ENCODE peak calls at places on chromosomes 7 and 10, in five cellular contexts. One of them, this sample, is unnamed.

GRCh38 chr7:45923290-45923689 is 2.2 kb upstream of the IGFBP3 start:
- DNase-seq in activated CD4-positive, CD25-positive, alpha-beta regulatory T cell treated with anti-CD3 and anti-CD28 coated beads, Interleukin-2, amount 50 U/mL, for 72 hours: peak; percentile 48
- DNase-seq in non-pigmented ciliary epithelial cell: no peak
- DNase-seq in midbrain: peak; percentile 74
- DNase-seq in GM18507: peak; percentile 18
- DNase-seq in this sample: no peak

GRCh38 chr10:112821042-112821441 is 129.0 kb upstream of the TCF7L2 start:
- DNase-seq in activated CD4-positive, CD25-positive, alpha-beta regulatory T cell treated with anti-CD3 and anti-CD28 coated beads, Interleukin-2, amount 50 U/mL, for 72 hours: no peak
- DNase-seq in non-pigmented ciliary epithelial cell: no peak
- DNase-seq in midbrain: no peak
- DNase-seq in GM18507: no peak
- DNase-seq in this sample: no peak

GRCh38 chr10:83539528-83540308 is 599.6 kb upstream of the GHITM start:
- DNase-seq in activated CD4-positive, CD25-positive, alpha-beta regulatory T cell treated with anti-CD3 and anti-CD28 coated beads, Interleukin-2, amount 50 U/mL, for 72 hours: no peak
- DNase-seq in non-pigmented ciliary epithelial cell: no peak
- DNase-seq in midbrain: no peak
- DNase-seq in GM18507: no peak
- DNase-seq in this sample: no peak

GRCh38 chr10:34178196-34178595 is 636.9 kb downstream of the PARD3 start:
- DNase-seq in activated CD4-positive, CD25-positive, alpha-beta regulatory T cell treated with anti-CD3 and anti-CD28 coated beads, Interleukin-2, amount 50 U/mL, for 72 hours: no peak
- DNase-seq in non-pigmented ciliary epithelial cell: no peak
- DNase-seq in midbrain: no peak
- DNase-seq in GM18507: no peak
- DNase-seq in this sample: no peak

GRCh38 chr7:114217026-114217425 is 197.6 kb upstream of the FOXP2 start:
- DNase-seq in activated CD4-positive, CD25-positive, alpha-beta regulatory T cell treated with anti-CD3 and anti-CD28 coated beads, Interleukin-2, amount 50 U/mL, for 72 hours: no peak
- DNase-seq in non-pigmented ciliary epithelial cell: no peak
- DNase-seq in midbrain: no peak
- DNase-seq in GM18507: no peak
- DNase-seq in this sample: no peak

GRCh38 chr10:119090026-119090808 is 9.6 kb upstream of the EIF3A start:
- DNase-seq in activated CD4-positive, CD25-positive, alpha-beta regulatory T cell treated with anti-CD3 and anti-CD28 coated beads, Interleukin-2, amount 50 U/mL, for 72 hours: no peak
- DNase-seq in non-pigmented ciliary epithelial cell: no peak
- DNase-seq in midbrain: no peak
- DNase-seq in GM18507: no peak
- DNase-seq in this sample: no peak

GRCh38 chr7:122136639-122137253 is 7.3 kb downstream of the AASS start:
- DNase-seq in activated CD4-positive, CD25-positive, alpha-beta regulatory T cell treated with anti-CD3 and anti-CD28 coated beads, Interleukin-2, amount 50 U/mL, for 72 hours: no peak
- DNase-seq in non-pigmented ciliary epithelial cell: no peak
- DNase-seq in midbrain: no peak
- DNase-seq in GM18507: no peak
- DNase-seq in this sample: no peak

GRCh38 chr7:77393261-77393660 is 22.9 kb downstream of the GSAP start:
- DNase-seq in activated CD4-positive, CD25-positive, alpha-beta regulatory T cell treated with anti-CD3 and anti-CD28 coated beads, Interleukin-2, amount 50 U/mL, for 72 hours: no peak
- DNase-seq in non-pigmented ciliary epithelial cell: no peak
- DNase-seq in midbrain: no peak
- DNase-seq in GM18507: no peak
- DNase-seq in this sample: no peak

GRCh38 chr10:101287922-101288638 is 58.8 kb upstream of the LBX1 start:
- DNase-seq in activated CD4-positive, CD25-positive, alpha-beta regulatory T cell treated with anti-CD3 and anti-CD28 coated beads, Interleukin-2, amount 50 U/mL, for 72 hours: no peak
- DNase-seq in non-pigmented ciliary epithelial cell: no peak
- DNase-seq in midbrain: peak; percentile 30
- DNase-seq in GM18507: no peak
- DNase-seq in this sample: no peak

This sample was measured in natural killer cell treated with Interleukin-12 subunit alpha and Interleukin-12 subunit beta and Interleukin-15 and Interleukin-18, amount 100 ng/mL, for 72 hours.